ENCODE peak calls at places on chromosomes 11 and 22, in nine cellular contexts. One of them, this sample, is unnamed.

GRCh38 chr11:17827006-17827405 is 92.4 kb downstream of the KCNC1 start:
- DNase-seq in RWPE1: peak; percentile 22
- DNase-seq in fibroblast of lung: no peak
- DNase-seq in colonic mucosa: no peak
- DNase-seq in upper lobe of right lung: no peak
- DNase-seq in epithelial cell of prostate: no peak
- DNase-seq in heart left ventricle: no peak
- DNase-seq in body of pancreas: no peak
- DNase-seq in heart right ventricle: no peak
- DNase-seq in this sample: no peak

GRCh38 chr11:80116796-80117195 is 676.0 kb upstream of the TENM4 start:
- DNase-seq in RWPE1: no peak
- DNase-seq in colonic mucosa: no peak
- DNase-seq in fibroblast of lung: no peak
- DNase-seq in heart right ventricle: no peak
- DNase-seq in heart left ventricle: no peak
- DNase-seq in body of pancreas: no peak
- DNase-seq in epithelial cell of prostate: no peak
- DNase-seq in upper lobe of right lung: no peak
- DNase-seq in this sample: peak; percentile 76

GRCh38 chr11:1171985-1172728 is 14.4 kb downstream of the MUC5AC start:
- DNase-seq in upper lobe of right lung: no peak
- DNase-seq in RWPE1: no peak
- DNase-seq in heart right ventricle: no peak
- DNase-seq in fibroblast of lung: no peak
- DNase-seq in body of pancreas: no peak
- DNase-seq in colonic mucosa: no peak
- DNase-seq in heart left ventricle: no peak
- DNase-seq in epithelial cell of prostate: no peak
- DNase-seq in this sample: no peak

GRCh38 chr11:116994195-116994594 is 104.0 kb downstream of the SIK3 start:
- DNase-seq in upper lobe of right lung: no peak
- DNase-seq in epithelial cell of prostate: no peak
- DNase-seq in colonic mucosa: no peak
- DNase-seq in RWPE1: no peak
- DNase-seq in body of pancreas: no peak
- DNase-seq in heart right ventricle: no peak
- DNase-seq in fibroblast of lung: no peak
- DNase-seq in heart left ventricle: no peak
- DNase-seq in this sample: no peak

GRCh38 chr11:952406-953385 is 27.0 kb downstream of the AP2A2 start:
- DNase-seq in upper lobe of right lung: no peak
- DNase-seq in colonic mucosa: peak; percentile 86
- DNase-seq in heart left ventricle: no peak
- DNase-seq in epithelial cell of prostate: no peak
- DNase-seq in heart right ventricle: no peak
- DNase-seq in body of pancreas: peak; percentile 88
- DNase-seq in RWPE1: no peak
- DNase-seq in fibroblast of lung: peak; percentile 81
- DNase-seq in this sample: peak; percentile 63

GRCh38 chr11:3949132-3949531 is 93.7 kb downstream of the STIM1 start:
- DNase-seq in upper lobe of right lung: no peak
- DNase-seq in heart right ventricle: no peak
- DNase-seq in colonic mucosa: no peak
- DNase-seq in epithelial cell of prostate: no peak
- DNase-seq in body of pancreas: no peak
- DNase-seq in heart left ventricle: no peak
- DNase-seq in RWPE1: no peak
- DNase-seq in fibroblast of lung: no peak
- DNase-seq in this sample: no peak

GRCh38 chr22:39731481-39731880 is 160.9 kb downstream of the CACNA1I start:
- DNase-seq in colonic mucosa: no peak
- DNase-seq in heart right ventricle: no peak
- DNase-seq in body of pancreas: no peak
- DNase-seq in heart left ventricle: no peak
- DNase-seq in RWPE1: no peak
- DNase-seq in fibroblast of lung: no peak
- DNase-seq in epithelial cell of prostate: no peak
- DNase-seq in upper lobe of right lung: peak; percentile 40
- DNase-seq in this sample: no peak

GRCh38 chr11:34996958-34997357 is 80.5 kb downstream of the PDHX start:
- DNase-seq in body of pancreas: no peak
- DNase-seq in heart left ventricle: no peak
- DNase-seq in fibroblast of lung: no peak
- DNase-seq in upper lobe of right lung: no peak
- DNase-seq in epithelial cell of prostate: no peak
- DNase-seq in colonic mucosa: no peak
- DNase-seq in heart right ventricle: no peak
- DNase-seq in RWPE1: no peak
- DNase-seq in this sample: no peak

GRCh38 chr11:61290905-61291690 is 4.0 kb downstream of the VWCE start:
- DNase-seq in upper lobe of right lung: no peak
- DNase-seq in colonic mucosa: no peak
- DNase-seq in epithelial cell of prostate: no peak
- DNase-seq in body of pancreas: no peak
- DNase-seq in heart left ventricle: no peak
- DNase-seq in heart right ventricle: no peak
- DNase-seq in RWPE1: no peak
- DNase-seq in fibroblast of lung: no peak
- DNase-seq in this sample: no peak

GRCh38 chr11:113308601-113309000 is 5.8 kb upstream of the TTC12 start:
- DNase-seq in upper lobe of right lung: no peak
- DNase-seq in epithelial cell of prostate: no peak
- DNase-seq in colonic mucosa: no peak
- DNase-seq in heart right ventricle: no peak
- DNase-seq in RWPE1: no peak
- DNase-seq in fibroblast of lung: no peak
- DNase-seq in body of pancreas: no peak
- DNase-seq in heart left ventricle: no peak
- DNase-seq in this sample: no peak

DNA sequence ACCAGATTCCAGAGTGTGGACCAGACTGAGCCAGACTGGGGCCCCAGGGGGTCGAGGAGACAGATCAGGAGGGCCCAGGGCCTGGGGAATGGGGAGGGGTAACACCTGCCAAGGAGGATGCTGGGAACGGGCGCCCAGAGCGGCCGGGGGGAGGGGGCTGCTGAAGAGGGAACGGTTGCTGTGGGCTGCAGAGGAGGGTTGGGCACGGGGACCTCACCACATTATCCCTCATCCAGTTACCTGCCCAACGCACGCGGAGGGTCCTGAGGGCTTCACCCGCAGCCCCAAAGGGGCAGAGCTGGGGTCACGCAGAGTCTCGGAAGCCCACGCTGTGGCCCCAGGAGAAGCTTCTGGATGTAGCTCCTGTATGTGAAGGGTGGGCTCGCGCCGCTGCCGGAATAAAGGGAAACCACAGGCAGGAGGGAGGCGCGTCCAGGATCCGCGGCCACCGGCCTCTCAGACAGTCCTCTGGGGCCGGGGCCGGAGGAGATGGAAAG is 927 bp upstream of the SELENOO start:
- DNase-seq in colonic mucosa: no peak
- DNase-seq in heart left ventricle: no peak
- DNase-seq in body of pancreas: no peak
- DNase-seq in heart right ventricle: no peak
- DNase-seq in fibroblast of lung: peak; percentile 14
- DNase-seq in RWPE1: no peak
- DNase-seq in epithelial cell of prostate: no peak
- DNase-seq in upper lobe of right lung: no peak
- DNase-seq in this sample: no peak
- H3K27ac ChIP-seq in colonic mucosa: no peak overlapping the region
- H3K27ac ChIP-seq in heart left ventricle: peak overlapping the region; percentile 50
- H3K27ac ChIP-seq in body of pancreas: peak overlapping the region; percentile 57
- H3K27ac ChIP-seq in heart right ventricle: no peak overlapping the region
- H3K27ac ChIP-seq in fibroblast of lung: peak overlapping the region; percentile 58
- H3K27ac ChIP-seq in RWPE1: peak overlapping the region; percentile 76
- H3K27ac ChIP-seq in epithelial cell of prostate: peak overlapping the region; percentile 45
- H3K27ac ChIP-seq in upper lobe of right lung: peak overlapping the region; percentile 74
- H3K27ac ChIP-seq in this sample: peak overlapping the region; percentile 58

DNA sequence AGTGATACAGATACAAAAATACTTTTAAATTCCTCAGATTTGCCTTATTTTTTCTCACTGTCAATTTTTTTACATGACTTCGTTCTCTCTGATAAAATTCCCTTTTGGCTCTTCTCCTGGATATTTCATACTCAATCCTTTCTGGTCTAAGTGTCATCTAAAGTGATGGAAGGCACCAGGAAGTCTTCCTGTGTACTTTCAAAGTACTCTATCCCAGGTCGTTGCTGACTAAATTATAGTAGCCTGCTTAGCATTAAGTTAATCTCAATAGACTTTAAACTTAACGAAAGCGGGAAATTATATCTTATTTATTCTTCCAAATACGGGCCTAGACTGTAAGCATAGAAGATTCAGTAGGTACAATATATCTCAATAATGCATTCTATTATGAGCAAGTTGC is 67.8 kb downstream of the CASP12 start:
- DNase-seq in RWPE1: no peak
- DNase-seq in fibroblast of lung: no peak
- DNase-seq in heart left ventricle: no peak
- DNase-seq in heart right ventricle: no peak
- DNase-seq in epithelial cell of prostate: no peak
- DNase-seq in colonic mucosa: no peak
- DNase-seq in upper lobe of right lung: no peak
- DNase-seq in body of pancreas: no peak
- DNase-seq in this sample: no peak
- H3K27ac ChIP-seq in RWPE1: no peak overlapping the region
- H3K27ac ChIP-seq in fibroblast of lung: no peak overlapping the region
- H3K27ac ChIP-seq in heart left ventricle: no peak overlapping the region
- H3K27ac ChIP-seq in heart right ventricle: no peak overlapping the region
- H3K27ac ChIP-seq in epithelial cell of prostate: no peak overlapping the region
- H3K27ac ChIP-seq in colonic mucosa: no peak overlapping the region
- H3K27ac ChIP-seq in upper lobe of right lung: no peak overlapping the region
- H3K27ac ChIP-seq in body of pancreas: no peak overlapping the region
- H3K27ac ChIP-seq in this sample: no peak overlapping the region

GRCh38 chr22:32758866-32759385 is 42.6 kb upstream of the TIMP3 start:
- DNase-seq in fibroblast of lung: peak; percentile 59
- DNase-seq in heart right ventricle: no peak
- DNase-seq in epithelial cell of prostate: no peak
- DNase-seq in upper lobe of right lung: no peak
- DNase-seq in RWPE1: no peak
- DNase-seq in heart left ventricle: no peak
- DNase-seq in colonic mucosa: no peak
- DNase-seq in body of pancreas: no peak
- DNase-seq in this sample: no peak
- H3K27ac ChIP-seq in fibroblast of lung: no peak overlapping the region
- H3K27ac ChIP-seq in heart right ventricle: no peak overlapping the region
- H3K27ac ChIP-seq in epithelial cell of prostate: no peak overlapping the region
- H3K27ac ChIP-seq in upper lobe of right lung: no peak overlapping the region
- H3K27ac ChIP-seq in RWPE1: no peak overlapping the region
- H3K27ac ChIP-seq in heart left ventricle: no peak overlapping the region
- H3K27ac ChIP-seq in colonic mucosa: no peak overlapping the region
- H3K27ac ChIP-seq in body of pancreas: no peak overlapping the region
- H3K27ac ChIP-seq in this sample: no peak overlapping the region

DNA sequence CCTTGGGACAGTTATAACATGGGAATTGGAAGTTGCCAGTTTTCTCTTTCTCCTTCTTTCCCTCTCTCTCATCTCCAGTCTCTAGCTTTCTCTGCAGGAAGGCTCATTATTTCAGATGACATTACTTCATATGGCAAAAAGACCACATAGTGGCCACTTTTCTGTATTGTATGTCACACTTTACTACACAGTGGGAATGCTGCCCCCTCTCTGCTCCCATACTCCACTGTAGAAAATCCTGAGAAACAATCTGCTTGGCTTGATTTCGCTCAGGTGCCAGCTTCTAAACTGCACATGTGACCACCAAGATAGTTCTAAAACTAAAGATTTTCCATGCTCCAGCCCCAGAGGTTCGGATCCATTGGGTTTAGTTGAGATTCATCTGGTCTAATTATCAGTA is 860.7 kb upstream of the CCDC90B start:
- DNase-seq in epithelial cell of prostate: no peak
- DNase-seq in upper lobe of right lung: no peak
- DNase-seq in RWPE1: no peak
- DNase-seq in heart left ventricle: no peak
- DNase-seq in fibroblast of lung: no peak
- DNase-seq in colonic mucosa: no peak
- DNase-seq in heart right ventricle: no peak
- DNase-seq in body of pancreas: no peak
- DNase-seq in this sample: no peak
- H3K27ac ChIP-seq in epithelial cell of prostate: no peak overlapping the region
- H3K27ac ChIP-seq in upper lobe of right lung: no peak overlapping the region
- H3K27ac ChIP-seq in RWPE1: no peak overlapping the region
- H3K27ac ChIP-seq in heart left ventricle: no peak overlapping the region
- H3K27ac ChIP-seq in fibroblast of lung: no peak overlapping the region
- H3K27ac ChIP-seq in colonic mucosa: no peak overlapping the region
- H3K27ac ChIP-seq in heart right ventricle: no peak overlapping the region
- H3K27ac ChIP-seq in body of pancreas: no peak overlapping the region
- H3K27ac ChIP-seq in this sample: no peak overlapping the region

GRCh38 chr11:94734563-94735275 is 33.4 kb upstream of the AMOTL1 start:
- DNase-seq in heart right ventricle: no peak
- DNase-seq in RWPE1: no peak
- DNase-seq in body of pancreas: no peak
- DNase-seq in upper lobe of right lung: no peak
- DNase-seq in epithelial cell of prostate: no peak
- DNase-seq in colonic mucosa: no peak
- DNase-seq in heart left ventricle: no peak
- DNase-seq in fibroblast of lung: no peak
- DNase-seq in this sample: no peak

GRCh38 chr11:94735907-94736306 is 32.2 kb upstream of the AMOTL1 start:
- DNase-seq in epithelial cell of prostate: no peak
- DNase-seq in colonic mucosa: no peak
- DNase-seq in RWPE1: no peak
- DNase-seq in fibroblast of lung: no peak
- DNase-seq in heart left ventricle: no peak
- DNase-seq in body of pancreas: no peak
- DNase-seq in upper lobe of right lung: no peak
- DNase-seq in heart right ventricle: no peak
- DNase-seq in this sample: no peak

GRCh38 chr11:94739331-94739730 is 28.8 kb upstream of the AMOTL1 start:
- DNase-seq in colonic mucosa: no peak
- DNase-seq in body of pancreas: no peak
- DNase-seq in heart right ventricle: no peak
- DNase-seq in heart left ventricle: no peak
- DNase-seq in upper lobe of right lung: no peak
- DNase-seq in fibroblast of lung: no peak
- DNase-seq in RWPE1: no peak
- DNase-seq in epithelial cell of prostate: no peak
- DNase-seq in this sample: no peak

GRCh38 chr11:94738746-94739145 is 29.4 kb upstream of the AMOTL1 start:
- DNase-seq in RWPE1: no peak
- DNase-seq in fibroblast of lung: no peak
- DNase-seq in upper lobe of right lung: no peak
- DNase-seq in colonic mucosa: no peak
- DNase-seq in epithelial cell of prostate: no peak
- DNase-seq in heart left ventricle: no peak
- DNase-seq in heart right ventricle: no peak
- DNase-seq in body of pancreas: no peak
- DNase-seq in this sample: no peak

DNA sequence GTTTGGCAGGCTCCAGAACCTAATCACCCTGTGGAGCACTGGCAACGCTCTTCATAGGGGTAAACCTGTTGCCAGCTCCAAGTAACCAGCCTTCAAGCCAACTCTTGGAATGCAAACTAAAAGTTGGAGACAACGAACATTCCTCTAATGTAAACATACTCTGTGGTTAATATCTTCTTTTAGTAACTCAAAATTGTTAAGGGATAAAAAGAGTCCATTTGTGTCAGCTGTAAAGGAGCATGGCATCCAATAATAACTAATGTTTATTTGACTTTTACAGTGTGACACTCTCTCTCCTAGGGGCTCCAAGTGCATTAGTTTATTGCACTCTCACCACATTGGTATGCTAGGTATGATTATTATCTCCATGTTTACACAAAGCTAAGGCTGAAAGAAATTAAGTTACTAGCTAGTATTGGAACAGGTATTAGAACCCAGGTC is 31.0 kb upstream of the AMOTL1 start:
- DNase-seq in heart left ventricle: no peak
- DNase-seq in epithelial cell of prostate: no peak
- DNase-seq in RWPE1: peak; percentile 66
- DNase-seq in body of pancreas: no peak
- DNase-seq in upper lobe of right lung: no peak
- DNase-seq in fibroblast of lung: peak; percentile 72
- DNase-seq in heart right ventricle: no peak
- DNase-seq in colonic mucosa: no peak
- DNase-seq in this sample: no peak
- H3K27ac ChIP-seq in heart left ventricle: no peak overlapping the region
- H3K27ac ChIP-seq in epithelial cell of prostate: peak overlapping the region; percentile 4
- H3K27ac ChIP-seq in RWPE1: no peak overlapping the region
- H3K27ac ChIP-seq in body of pancreas: peak overlapping the region; percentile 1
- H3K27ac ChIP-seq in upper lobe of right lung: no peak overlapping the region
- H3K27ac ChIP-seq in fibroblast of lung: no peak overlapping the region
- H3K27ac ChIP-seq in heart right ventricle: no peak overlapping the region
- H3K27ac ChIP-seq in colonic mucosa: no peak overlapping the region
- H3K27ac ChIP-seq in this sample: no peak overlapping the region